ENCODE peak calls at places on chromosomes 4 and X, in five cellular contexts. One of them, this sample, is unnamed.

GRCh38 chrX:262391-262909 is 18.7 kb upstream of the PLCXD1 start:
- DNase-seq in Right ventricle myocardium inferior: no peak
- DNase-seq in upper lobe of right lung: peak; percentile 65
- DNase-seq in dermis microvascular lymphatic vessel endothelial cell: no peak
- DNase-seq in PC-3: no peak
- DNase-seq in this sample: no peak

GRCh38 chr4:101256222-101256621 is 91.1 kb downstream of the PPP3CA start:
- DNase-seq in upper lobe of right lung: no peak
- DNase-seq in Right ventricle myocardium inferior: no peak
- DNase-seq in dermis microvascular lymphatic vessel endothelial cell: peak; percentile 89
- DNase-seq in PC-3: no peak
- DNase-seq in this sample: peak; percentile 50

GRCh38 chr4:152099555-152099954 is 338.7 kb upstream of the GATB start:
- DNase-seq in Right ventricle myocardium inferior: no peak
- DNase-seq in upper lobe of right lung: no peak
- DNase-seq in dermis microvascular lymphatic vessel endothelial cell: no peak
- DNase-seq in PC-3: no peak
- DNase-seq in this sample: no peak

GRCh38 chr4:2062168-2062807 is 3.2 kb downstream of the NAT8L start:
- DNase-seq in PC-3: no peak
- DNase-seq in upper lobe of right lung: no peak
- DNase-seq in dermis microvascular lymphatic vessel endothelial cell: no peak
- DNase-seq in Right ventricle myocardium inferior: peak; percentile 26
- DNase-seq in this sample: no peak

GRCh38 chr4:16685536-16685935 is 212.9 kb downstream of the LDB2 start:
- DNase-seq in PC-3: no peak
- DNase-seq in upper lobe of right lung: no peak
- DNase-seq in Right ventricle myocardium inferior: no peak
- DNase-seq in dermis microvascular lymphatic vessel endothelial cell: peak; percentile 10
- DNase-seq in this sample: no peak

GRCh38 chrX:20620301-20620700 is 353.6 kb upstream of the RPS6KA3 start:
- DNase-seq in upper lobe of right lung: no peak
- DNase-seq in dermis microvascular lymphatic vessel endothelial cell: no peak
- DNase-seq in PC-3: peak; percentile 76
- DNase-seq in Right ventricle myocardium inferior: no peak
- DNase-seq in this sample: no peak

GRCh38 chrX:40106677-40107290 is 9.0 kb upstream of the BCOR start:
- DNase-seq in Right ventricle myocardium inferior: no peak
- DNase-seq in dermis microvascular lymphatic vessel endothelial cell: no peak
- DNase-seq in PC-3: no peak
- DNase-seq in upper lobe of right lung: no peak
- DNase-seq in this sample: no peak

GRCh38 chrX:9614016-9614415 is 149.2 kb downstream of the TBL1X start:
- DNase-seq in dermis microvascular lymphatic vessel endothelial cell: no peak
- DNase-seq in Right ventricle myocardium inferior: no peak
- DNase-seq in upper lobe of right lung: no peak
- DNase-seq in PC-3: peak; percentile 19
- DNase-seq in this sample: no peak

GRCh38 chr4:165874799-165875371 is 1.8 kb downstream of the TLL1 start:
- DNase-seq in upper lobe of right lung: peak; percentile 65
- DNase-seq in PC-3: peak; percentile 61
- DNase-seq in dermis microvascular lymphatic vessel endothelial cell: peak; percentile 46
- DNase-seq in Right ventricle myocardium inferior: no peak
- DNase-seq in this sample: no peak

GRCh38 chr4:113773014-113773413 is 11.5 kb upstream of the CAMK2D start:
- DNase-seq in upper lobe of right lung: no peak
- DNase-seq in PC-3: no peak
- DNase-seq in Right ventricle myocardium inferior: no peak
- DNase-seq in dermis microvascular lymphatic vessel endothelial cell: no peak
- DNase-seq in this sample: no peak

GRCh38 chr4:1207603-1208265 is 35.4 kb upstream of the SPON2 start:
- DNase-seq in upper lobe of right lung: peak; percentile 81
- DNase-seq in Right ventricle myocardium inferior: peak; percentile 84
- DNase-seq in dermis microvascular lymphatic vessel endothelial cell: no peak
- DNase-seq in PC-3: peak; percentile 3
- DNase-seq in this sample: no peak

GRCh38 chr4:17619416-17620105 is 5.1 kb downstream of the MED28 start:
- DNase-seq in dermis microvascular lymphatic vessel endothelial cell: peak; percentile 31
- DNase-seq in upper lobe of right lung: no peak
- DNase-seq in Right ventricle myocardium inferior: no peak
- DNase-seq in PC-3: peak; percentile 34
- DNase-seq in this sample: no peak

GRCh38 chrX:48934581-48935331 is 15.9 kb upstream of the PIM2 start:
- DNase-seq in dermis microvascular lymphatic vessel endothelial cell: no peak
- DNase-seq in Right ventricle myocardium inferior: no peak
- DNase-seq in PC-3: no peak
- DNase-seq in upper lobe of right lung: no peak
- DNase-seq in this sample: no peak

GRCh38 chrX:23127586-23127985 is 127.8 kb downstream of the DDX53 start:
- DNase-seq in Right ventricle myocardium inferior: no peak
- DNase-seq in PC-3: no peak
- DNase-seq in upper lobe of right lung: no peak
- DNase-seq in dermis microvascular lymphatic vessel endothelial cell: no peak
- DNase-seq in this sample: no peak

GRCh38 chr4:14871676-14872430 is 130.4 kb upstream of the CPEB2 start:
- DNase-seq in upper lobe of right lung: peak; percentile 69
- DNase-seq in PC-3: peak; percentile 90
- DNase-seq in Right ventricle myocardium inferior: no peak
- DNase-seq in dermis microvascular lymphatic vessel endothelial cell: peak; percentile 11
- DNase-seq in this sample: no peak

GRCh38 chr4:88719381-88719780 is 21.8 kb upstream of the NAP1L5 start:
- DNase-seq in Right ventricle myocardium inferior: no peak
- DNase-seq in dermis microvascular lymphatic vessel endothelial cell: no peak
- DNase-seq in upper lobe of right lung: no peak
- DNase-seq in PC-3: no peak
- DNase-seq in this sample: no peak

GRCh38 chrX:40313269-40313668 is 215.5 kb upstream of the BCOR start:
- DNase-seq in dermis microvascular lymphatic vessel endothelial cell: no peak
- DNase-seq in PC-3: no peak
- DNase-seq in Right ventricle myocardium inferior: no peak
- DNase-seq in upper lobe of right lung: no peak
- DNase-seq in this sample: no peak

GRCh38 chr4:147580396-147580795 is 36.8 kb upstream of the TMEM184C start:
- DNase-seq in PC-3: peak; percentile 28
- DNase-seq in upper lobe of right lung: no peak
- DNase-seq in dermis microvascular lymphatic vessel endothelial cell: peak; percentile 50
- DNase-seq in Right ventricle myocardium inferior: no peak
- DNase-seq in this sample: no peak